ENCODE peak calls at places on chromosome 15, in four cellular contexts. One of them, this sample, is unnamed.
A peak's percentile ranks its signal among the peaks of the same experiment; 100 is the strongest.

GRCh38 chr15:29059871-29060640 is 174.3 kb downstream of the APBA2 start:
- DNase-seq in left ventricle myocardium inferior: no peak
- DNase-seq in tibial nerve: no peak
- DNase-seq in spleen: no peak
- DNase-seq in this sample: peak; percentile 42

GRCh38 chr15:82184776-82185175 is 77.8 kb downstream of the EFL1 start:
- DNase-seq in left ventricle myocardium inferior: no peak
- DNase-seq in tibial nerve: no peak
- DNase-seq in spleen: no peak
- DNase-seq in this sample: no peak

GRCh38 chr15:51751687-51752683 is 588 bp downstream of the TMOD2 start:
- DNase-seq in left ventricle myocardium inferior: peak; percentile 31
- DNase-seq in tibial nerve: no peak
- DNase-seq in spleen: peak; percentile 84
- DNase-seq in this sample: no peak

GRCh38 chr15:50055333-50056278 is 63.4 kb downstream of the ATP8B4 start:
- DNase-seq in left ventricle myocardium inferior: no peak
- DNase-seq in tibial nerve: peak; percentile 16
- DNase-seq in spleen: no peak
- DNase-seq in this sample: no peak

GRCh38 chr15:93941687-93942086 is 289.7 kb upstream of the MCTP2 start:
- DNase-seq in left ventricle myocardium inferior: no peak
- DNase-seq in tibial nerve: no peak
- DNase-seq in spleen: no peak
- DNase-seq in this sample: no peak

GRCh38 chr15:58269455-58270414 is 131.6 kb downstream of the AQP9 start:
- DNase-seq in left ventricle myocardium inferior: no peak
- DNase-seq in tibial nerve: no peak
- DNase-seq in spleen: no peak
- DNase-seq in this sample: no peak

GRCh38 chr15:87167055-87167454 is 1087.4 kb downstream of the AGBL1 start:
- DNase-seq in left ventricle myocardium inferior: no peak
- DNase-seq in tibial nerve: no peak
- DNase-seq in spleen: no peak
- DNase-seq in this sample: no peak

GRCh38 chr15:29859293-29859692 is 37.0 kb upstream of the TJP1 start:
- DNase-seq in left ventricle myocardium inferior: no peak
- DNase-seq in tibial nerve: no peak
- DNase-seq in spleen: no peak
- DNase-seq in this sample: no peak

GRCh38 chr15:74396445-74397238 is 29.2 kb upstream of the CYP11A1 start:
- DNase-seq in left ventricle myocardium inferior: no peak
- DNase-seq in tibial nerve: no peak
- DNase-seq in spleen: peak; percentile 89
- DNase-seq in this sample: peak; percentile 96

GRCh38 chr15:88043396-88043795 is 213.1 kb downstream of the NTRK3 start:
- DNase-seq in left ventricle myocardium inferior: no peak
- DNase-seq in tibial nerve: no peak
- DNase-seq in spleen: no peak
- DNase-seq in this sample: no peak

GRCh38 chr15:85125056-85125661 is 143.5 kb downstream of the PDE8A start:
- DNase-seq in left ventricle myocardium inferior: no peak
- DNase-seq in tibial nerve: no peak
- DNase-seq in spleen: no peak
- DNase-seq in this sample: no peak

GRCh38 chr15:68283401-68283800 is 5.9 kb downstream of the FEM1B start:
- DNase-seq in left ventricle myocardium inferior: no peak
- DNase-seq in tibial nerve: no peak
- DNase-seq in spleen: peak; percentile 27
- DNase-seq in this sample: no peak

GRCh38 chr15:91032919-91033803 is 10.8 kb upstream of the VPS33B start:
- DNase-seq in left ventricle myocardium inferior: peak; percentile 41
- DNase-seq in tibial nerve: no peak
- DNase-seq in spleen: peak; percentile 83
- DNase-seq in this sample: no peak

GRCh38 chr15:70508561-70509281 is 254.6 kb downstream of the UACA start:
- DNase-seq in left ventricle myocardium inferior: no peak
- DNase-seq in tibial nerve: no peak
- DNase-seq in spleen: peak; percentile 57
- DNase-seq in this sample: peak; percentile 97

GRCh38 chr15:83844742-83845141 is 190.8 kb downstream of the ADAMTSL3 start:
- DNase-seq in left ventricle myocardium inferior: no peak
- DNase-seq in tibial nerve: no peak
- DNase-seq in spleen: no peak
- DNase-seq in this sample: no peak

GRCh38 chr15:40565333-40566238 is 744 bp upstream of the CCDC32 start:
- DNase-seq in left ventricle myocardium inferior: no peak
- DNase-seq in tibial nerve: no peak
- DNase-seq in spleen: no peak
- DNase-seq in this sample: no peak

GRCh38 chr15:90907838-90908507 is 4.9 kb downstream of the MAN2A2 start:
- DNase-seq in left ventricle myocardium inferior: no peak
- DNase-seq in tibial nerve: no peak
- DNase-seq in spleen: no peak
- DNase-seq in this sample: no peak

GRCh38 chr15:31811641-31812040 is 218.7 kb upstream of the CHRNA7 start:
- DNase-seq in left ventricle myocardium inferior: no peak
- DNase-seq in tibial nerve: no peak
- DNase-seq in spleen: no peak
- DNase-seq in this sample: no peak

GRCh38 chr15:31551323-31551722 is 224.7 kb downstream of the KLF13 start:
- DNase-seq in left ventricle myocardium inferior: no peak
- DNase-seq in tibial nerve: no peak
- DNase-seq in spleen: no peak
- DNase-seq in this sample: no peak

GRCh38 chr15:72375501-72375845 is 341 bp downstream of the HEXA start:
- DNase-seq in left ventricle myocardium inferior: peak; percentile 35
- DNase-seq in tibial nerve: no peak
- DNase-seq in spleen: no peak
- DNase-seq in this sample: no peak

GRCh38 chr15:36156855-36157521 is 422.4 kb upstream of the CDIN1 start:
- DNase-seq in left ventricle myocardium inferior: peak; percentile 45
- DNase-seq in tibial nerve: no peak
- DNase-seq in spleen: no peak
- DNase-seq in this sample: no peak

GRCh38 chr15:57667171-57667924 is 39.2 kb upstream of the POLR2M start:
- DNase-seq in left ventricle myocardium inferior: no peak
- DNase-seq in tibial nerve: no peak
- DNase-seq in spleen: no peak
- DNase-seq in this sample: no peak

GRCh38 chr15:36831915-36832310 is 252.5 kb downstream of the CDIN1 start:
- DNase-seq in left ventricle myocardium inferior: no peak
- DNase-seq in tibial nerve: no peak
- DNase-seq in spleen: no peak
- DNase-seq in this sample: no peak

GRCh38 chr15:45340429-45340828 is 37.9 kb downstream of the GATM start:
- DNase-seq in left ventricle myocardium inferior: no peak
- DNase-seq in tibial nerve: no peak
- DNase-seq in spleen: no peak
- DNase-seq in this sample: no peak

GRCh38 chr15:26891448-26891881 is 24.6 kb downstream of the GABRA5 start:
- DNase-seq in left ventricle myocardium inferior: peak; percentile 47
- DNase-seq in tibial nerve: no peak
- DNase-seq in spleen: no peak
- DNase-seq in this sample: no peak

GRCh38 chr15:77769700-77770099 is 137.0 kb upstream of the LINGO1 start:
- DNase-seq in left ventricle myocardium inferior: no peak
- DNase-seq in tibial nerve: no peak
- DNase-seq in spleen: no peak
- DNase-seq in this sample: no peak

GRCh38 chr15:40554164-40554530 is 10.7 kb downstream of the CCDC32 start:
- DNase-seq in left ventricle myocardium inferior: no peak
- DNase-seq in tibial nerve: no peak
- DNase-seq in spleen: no peak
- DNase-seq in this sample: no peak

GRCh38 chr15:47812436-47813109 is 95.3 kb downstream of the SEMA6D start:
- DNase-seq in left ventricle myocardium inferior: no peak
- DNase-seq in tibial nerve: no peak
- DNase-seq in spleen: no peak
- DNase-seq in this sample: peak; percentile 88

GRCh38 chr15:31387483-31388118 is 61.0 kb downstream of the KLF13 start:
- DNase-seq in left ventricle myocardium inferior: peak; percentile 76
- DNase-seq in tibial nerve: no peak
- DNase-seq in spleen: no peak
- DNase-seq in this sample: no peak

GRCh38 chr15:51536965-51537574 is 85.5 kb downstream of the DMXL2 start:
- DNase-seq in left ventricle myocardium inferior: no peak
- DNase-seq in tibial nerve: no peak
- DNase-seq in spleen: no peak
- DNase-seq in this sample: no peak

GRCh38 chr15:36414670-36415069 is 164.8 kb upstream of the CDIN1 start:
- DNase-seq in left ventricle myocardium inferior: no peak
- DNase-seq in tibial nerve: no peak
- DNase-seq in spleen: no peak
- DNase-seq in this sample: no peak

GRCh38 chr15:57647791-57648130 is 56.1 kb downstream of the MYZAP start:
- DNase-seq in left ventricle myocardium inferior: no peak
- DNase-seq in tibial nerve: no peak
- DNase-seq in spleen: no peak
- DNase-seq in this sample: peak; percentile 88

GRCh38 chr15:90790057-90790456 is 72.9 kb downstream of the BLM start:
- DNase-seq in left ventricle myocardium inferior: no peak
- DNase-seq in tibial nerve: no peak
- DNase-seq in spleen: no peak
- DNase-seq in this sample: no peak

GRCh38 chr15:70806992-70807712 is 43.8 kb upstream of the UACA start:
- DNase-seq in left ventricle myocardium inferior: peak; percentile 56
- DNase-seq in tibial nerve: peak; percentile 61
- DNase-seq in spleen: peak; percentile 78
- DNase-seq in this sample: peak; percentile 47

GRCh38 chr15:92832992-92833438 is 67.1 kb upstream of the CHD2 start:
- DNase-seq in left ventricle myocardium inferior: no peak
- DNase-seq in tibial nerve: no peak
- DNase-seq in spleen: no peak
- DNase-seq in this sample: no peak

DNA sequence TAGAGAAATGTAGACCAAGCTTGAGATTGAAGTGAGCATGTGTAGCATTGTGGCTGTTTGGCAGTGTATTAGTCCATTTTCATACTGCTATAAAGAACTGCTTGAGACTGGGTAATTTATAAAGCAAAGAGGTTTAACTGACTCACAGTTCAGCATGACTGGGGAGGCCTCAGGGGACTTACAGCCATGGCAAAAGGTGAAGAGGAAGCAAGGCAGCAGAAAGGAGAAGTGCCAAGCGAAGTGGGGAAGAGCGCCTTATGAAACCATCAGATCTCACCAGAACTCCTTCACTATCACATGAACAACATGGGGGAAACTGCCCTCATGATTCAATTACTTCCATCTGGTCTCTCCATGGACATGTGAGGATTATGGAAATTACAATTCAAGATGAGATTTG is 8.6 kb upstream of the CERS3 start:
- DNase-seq in left ventricle myocardium inferior: no peak
- DNase-seq in tibial nerve: no peak
- DNase-seq in spleen: no peak
- DNase-seq in this sample: no peak
- H3K27ac ChIP-seq in left ventricle myocardium inferior: no peak overlapping the region
- H3K27ac ChIP-seq in tibial nerve: no peak overlapping the region
- H3K27ac ChIP-seq in spleen: peak overlapping the region; percentile 80
- H3K27ac ChIP-seq in this sample: no peak overlapping the region

GRCh38 chr15:41774062-41774872 is at the start of gene MAPKBP1:
- DNase-seq in left ventricle myocardium inferior: peak; percentile 97
- DNase-seq in tibial nerve: peak; percentile 93
- DNase-seq in spleen: peak; percentile 100
- DNase-seq in this sample: peak; percentile 100
- H3K4me1 ChIP-seq in left ventricle myocardium inferior: peaks cover 56% of the 10 kb centered on the region
- H3K4me1 ChIP-seq in tibial nerve: peaks cover 14% of the 10 kb centered on the region
- H3K4me1 ChIP-seq in spleen: peaks cover 61% of the 10 kb centered on the region
- H3K4me1 ChIP-seq in this sample: peaks cover 47% of the 10 kb centered on the region

DNA sequence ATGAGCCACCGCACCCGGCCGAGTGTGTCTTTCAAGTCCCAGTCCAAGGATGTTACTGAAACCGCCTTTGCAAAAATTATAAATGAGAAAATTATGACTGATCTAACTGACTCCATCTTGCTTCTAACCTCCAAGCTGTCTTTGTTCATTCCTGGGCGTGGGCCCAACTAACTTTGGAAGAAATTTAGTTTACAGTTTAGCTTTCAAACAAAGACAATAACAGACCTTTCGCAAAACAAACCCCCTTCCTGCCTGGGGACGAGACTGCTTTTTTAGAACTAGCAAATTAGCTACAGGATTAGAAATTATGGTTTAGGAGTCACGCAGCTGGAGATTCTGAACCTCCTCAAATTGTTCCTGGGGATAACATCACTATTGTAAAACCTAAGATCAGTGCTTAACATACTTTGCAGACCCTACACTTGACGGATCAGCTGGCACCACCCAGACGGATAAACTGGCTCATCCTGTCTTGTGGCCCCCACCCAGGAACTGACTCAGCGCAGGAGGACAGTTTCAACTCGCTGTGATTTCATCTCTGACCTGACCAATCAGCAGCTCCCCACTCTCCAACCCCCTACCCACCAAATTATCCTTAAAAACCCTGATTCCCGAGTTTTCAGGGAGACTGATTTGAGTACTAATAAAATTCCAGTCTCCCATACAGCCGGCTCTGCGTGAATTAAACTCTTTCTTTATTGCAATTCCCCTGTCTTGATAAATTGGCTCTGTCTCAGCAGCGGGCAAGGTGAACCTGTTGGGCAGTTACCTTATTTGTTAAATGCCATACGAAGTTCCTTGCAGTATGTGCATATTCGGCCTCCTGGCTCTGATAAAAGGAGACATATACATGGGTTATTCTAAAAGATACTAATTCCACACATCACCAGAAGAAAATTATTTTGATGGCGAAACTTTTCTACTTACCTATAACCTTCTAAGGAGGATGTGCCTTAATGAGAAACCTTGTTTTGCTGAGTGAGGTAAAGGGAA is 23.6 kb downstream of the NANOGP8 start:
- DNase-seq in left ventricle myocardium inferior: no peak
- DNase-seq in tibial nerve: no peak
- DNase-seq in spleen: no peak
- DNase-seq in this sample: no peak
- H3K4me3 ChIP-seq in left ventricle myocardium inferior: no peak overlapping the region
- H3K4me3 ChIP-seq in tibial nerve: no peak overlapping the region
- H3K4me3 ChIP-seq in spleen: no peak overlapping the region
- H3K4me3 ChIP-seq in this sample: no peak overlapping the region

GRCh38 chr15:39180494-39180930 is 400.4 kb upstream of the THBS1 start:
- DNase-seq in left ventricle myocardium inferior: no peak
- DNase-seq in tibial nerve: no peak
- DNase-seq in spleen: no peak
- DNase-seq in this sample: no peak
- H3K27ac ChIP-seq in left ventricle myocardium inferior: no peak overlapping the region
- H3K27ac ChIP-seq in tibial nerve: no peak overlapping the region
- H3K27ac ChIP-seq in spleen: peak overlapping the region; percentile 36
- H3K27ac ChIP-seq in this sample: peak overlapping the region; percentile 100

This sample was measured in RWPE2.